ENCODE peak calls at places on chromosomes 3 and 15, in nine cellular contexts. N is lower lobe of right lung, V is heart right ventricle, P is HCT116, I is colonic mucosa, Z is foreskin keratinocyte, A is stomach, R is iPS DF 6.9, E is GM23248. F is an unnamed sample.
A peak's percentile ranks its signal among the peaks of the same experiment; 100 is the strongest.

GRCh38 chr15:69665641-69666091 is 213.0 kb downstream of the RPLP1 start:
- DNase-seq in P (no peak), A (no peak), V (no peak), Z (no peak), I (no peak), E (no peak), R (no peak), N (no peak), F (no peak)

GRCh38 chr3:79473993-79474392 is 293.8 kb downstream of the ROBO1 start:
- DNase-seq in E (peak; percentile 32), P (no peak), A (no peak), Z (peak; percentile 77), R (no peak), N (no peak), I (no peak), V (no peak), F (no peak)

GRCh38 chr3:134381836-134382442 is 7.7 kb upstream of the AMOTL2 start:
- DNase-seq in V (no peak), R (no peak), N (peak; percentile 89), Z (peak; percentile 98), E (peak; percentile 20), P (no peak), A (peak; percentile 97), I (peak; percentile 93), F (no peak)

GRCh38 chr15:39642011-39642640 is 61.2 kb downstream of the THBS1 start:
- DNase-seq in I (no peak), Z (peak; percentile 95), P (no peak), N (no peak), E (peak; percentile 76), R (no peak), V (no peak), A (no peak), F (no peak)

GRCh38 chr3:178525180-178525704 is 11.0 kb upstream of the KCNMB2 start:
- DNase-seq in E (no peak), Z (no peak), I (no peak), N (no peak), V (no peak), R (no peak), P (no peak), A (no peak), F (no peak)

GRCh38 chr3:74643636-74644035 is 29.2 kb upstream of the CNTN3 start:
- DNase-seq in E (peak; percentile 72), N (no peak), R (no peak), Z (no peak), A (peak; percentile 70), V (peak; percentile 70), P (no peak), I (no peak), F (no peak)

GRCh38 chr3:140717915-140718314 is 40.1 kb downstream of the TRIM42 start:
- DNase-seq in V (no peak), E (no peak), A (no peak), R (no peak), N (no peak), Z (no peak), I (no peak), P (no peak), F (no peak)

GRCh38 chr15:68991723-68992122 is 22.8 kb upstream of the NOX5 start:
- DNase-seq in Z (peak; percentile 81), A (peak; percentile 70), E (no peak), N (no peak), I (no peak), R (no peak), V (no peak), P (no peak), F (no peak)

GRCh38 chr3:184325715-184326114 is 11.3 kb downstream of the EIF4G1 start:
- DNase-seq in E (no peak), V (no peak), P (no peak), Z (no peak), I (no peak), R (no peak), A (no peak), N (no peak), F (no peak)

GRCh38 chr3:184321666-184322065 is 7.3 kb downstream of the EIF4G1 start:
- DNase-seq in P (no peak), I (no peak), A (no peak), R (no peak), V (no peak), Z (no peak), N (no peak), E (no peak), F (no peak)

GRCh38 chr3:184323696-184324095 is 9.3 kb downstream of the EIF4G1 start:
- DNase-seq in A (no peak), Z (no peak), P (no peak), V (no peak), E (no peak), I (no peak), N (no peak), R (no peak), F (no peak)

GRCh38 chr3:184325269-184325668 is 10.9 kb downstream of the EIF4G1 start:
- DNase-seq in Z (no peak), A (no peak), P (no peak), N (no peak), E (no peak), I (no peak), R (no peak), V (no peak), F (no peak)

DNA sequence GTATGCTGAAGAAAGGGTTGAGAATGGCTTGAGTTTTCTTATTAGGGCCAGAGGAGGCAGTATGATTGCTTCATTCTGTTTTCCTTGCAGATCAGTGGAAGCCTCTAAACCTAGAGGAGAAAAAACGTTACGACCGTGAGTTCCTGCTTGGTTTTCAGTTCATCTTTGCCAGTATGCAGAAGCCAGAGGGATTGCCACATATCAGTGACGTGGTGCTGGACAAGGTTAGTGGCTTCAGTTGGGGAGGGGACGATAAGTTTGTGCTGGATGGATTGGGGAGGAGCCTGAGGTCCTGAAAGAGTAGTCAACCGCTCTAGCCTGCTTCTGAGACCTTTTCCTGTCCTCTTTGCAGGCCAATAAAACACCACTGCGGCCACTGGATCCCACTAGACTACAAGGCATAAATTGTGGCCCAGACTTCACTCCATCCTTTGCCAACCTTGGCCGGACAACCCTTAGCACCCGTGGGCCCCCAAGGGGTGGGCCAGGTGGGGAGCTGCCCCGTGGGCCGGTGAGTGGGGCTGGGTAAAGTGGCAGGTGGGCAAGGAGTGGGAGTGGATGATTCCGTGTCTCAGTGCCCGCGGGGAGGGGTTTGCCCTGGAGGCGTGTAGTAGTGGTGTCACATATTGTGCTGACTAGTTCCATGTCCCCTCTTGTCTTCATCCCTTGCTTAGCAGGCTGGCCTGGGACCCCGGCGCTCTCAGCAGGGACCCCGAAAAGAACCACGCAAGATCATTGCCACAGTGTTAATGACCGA is 8.5 kb downstream of the EIF4G1 start:
- DNase-seq in A (no peak), V (no peak), E (peak; percentile 79), Z (no peak), P (no peak), N (no peak), I (no peak), R (no peak), F (no peak)
- H3K4me1 ChIP-seq in A (peaks cover 34% of the 10 kb centered on the region), V (peaks cover 57% of the 10 kb centered on the region), E (peaks cover 39% of the 10 kb centered on the region), Z (peaks cover 8% of the 10 kb centered on the region), P (peaks cover 29% of the 10 kb centered on the region), N (peaks cover 43% of the 10 kb centered on the region), I (peaks cover 4% of the 10 kb centered on the region), R (no peaks in the 10 kb centered on the region), F (peaks cover 8% of the 10 kb centered on the region)

GRCh38 chr3:127256138-127256537 is 31.7 kb downstream of the PRR20G start:
- DNase-seq in P (no peak), N (no peak), A (no peak), I (no peak), E (no peak), V (no peak), R (no peak), Z (no peak), F (no peak)

GRCh38 chr3:127256872-127257271 is 31.0 kb downstream of the PRR20G start:
- DNase-seq in I (no peak), V (no peak), P (no peak), E (no peak), A (no peak), R (no peak), N (no peak), Z (no peak), F (no peak)

GRCh38 chr3:127254730-127255129 is 33.1 kb downstream of the PRR20G start:
- DNase-seq in N (no peak), R (no peak), A (no peak), P (peak; percentile 15), E (peak; percentile 18), I (no peak), Z (peak; percentile 67), V (no peak), F (peak; percentile 18)

GRCh38 chr3:127254001-127254400 is 33.8 kb downstream of the PRR20G start:
- DNase-seq in A (no peak), V (no peak), Z (no peak), E (no peak), P (no peak), R (no peak), I (no peak), N (no peak), F (no peak)

DNA sequence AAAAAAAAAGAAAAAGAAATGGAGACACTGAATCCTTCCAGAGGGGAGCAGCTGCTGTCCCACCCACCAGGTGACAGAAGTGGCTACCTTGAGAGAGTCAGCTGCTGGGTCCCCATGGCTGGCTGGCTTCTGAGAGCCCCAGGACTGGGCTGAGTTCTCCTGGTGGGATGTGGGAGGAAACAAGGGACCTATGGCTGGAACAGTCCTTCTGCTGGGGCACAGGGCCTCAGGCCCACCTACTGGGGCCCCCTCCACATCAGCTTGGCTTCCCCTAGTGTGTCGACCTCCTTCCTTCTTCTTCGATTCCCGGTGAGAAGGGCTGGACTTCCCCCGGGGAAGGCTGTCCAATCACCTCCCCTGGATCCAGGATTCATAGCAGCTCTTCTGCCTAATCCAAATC is 32.3 kb downstream of the PRR20G start:
- DNase-seq in R (no peak), Z (no peak), P (no peak), E (no peak), I (no peak), A (no peak), V (no peak), N (no peak), F (no peak)
- H3K4me1 ChIP-seq in R (no peaks in the 10 kb centered on the region), Z (no peaks in the 10 kb centered on the region), P (no peaks in the 10 kb centered on the region), E (no peaks in the 10 kb centered on the region), I (no peaks in the 10 kb centered on the region), A (no peaks in the 10 kb centered on the region), V (no peaks in the 10 kb centered on the region), N (no peaks in the 10 kb centered on the region), F (no peaks in the 10 kb centered on the region)

GRCh38 chr3:10309736-10310135 is 11.2 kb downstream of the SEC13 start:
- DNase-seq in N (no peak), E (no peak), Z (no peak), R (no peak), I (no peak), V (no peak), P (no peak), A (no peak), F (no peak)

GRCh38 chr3:10312391-10312790 is 8.5 kb downstream of the SEC13 start:
- DNase-seq in V (no peak), N (no peak), I (no peak), Z (no peak), A (no peak), P (no peak), R (no peak), E (no peak), F (no peak)

GRCh38 chr3:10311710-10312109 is 9.2 kb downstream of the SEC13 start:
- DNase-seq in I (no peak), Z (no peak), A (no peak), P (no peak), N (no peak), R (no peak), E (no peak), V (no peak), F (no peak)

GRCh38 chr3:10308678-10309077 is 12.2 kb downstream of the SEC13 start:
- DNase-seq in A (no peak), E (no peak), I (no peak), Z (no peak), P (no peak), R (no peak), N (no peak), V (no peak), F (no peak)

DNA sequence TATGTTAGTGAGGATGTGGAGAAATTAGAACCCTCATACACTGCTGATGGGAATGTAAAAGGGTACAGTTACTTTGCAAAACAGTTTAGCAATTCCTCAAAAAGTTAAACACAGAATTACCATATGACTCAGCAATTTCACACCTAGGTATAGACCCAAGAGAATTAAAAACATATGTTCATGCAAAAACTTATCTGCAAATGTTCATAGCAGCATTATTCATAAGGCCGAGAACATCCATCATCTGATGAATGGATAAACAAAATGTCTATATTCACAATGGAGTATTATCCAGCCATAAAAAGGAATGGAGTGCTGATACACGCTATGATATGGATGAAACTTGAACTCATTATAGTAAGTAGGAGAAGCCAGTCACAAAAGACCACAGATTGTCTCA is 10.3 kb downstream of the SEC13 start:
- DNase-seq in Z (no peak), I (no peak), P (no peak), R (no peak), N (no peak), A (no peak), V (no peak), E (peak; percentile 59), F (no peak)
- H3K4me1 ChIP-seq in Z (no peaks in the 10 kb centered on the region), I (no peaks in the 10 kb centered on the region), P (no peaks in the 10 kb centered on the region), R (no peaks in the 10 kb centered on the region), N (peaks cover 11% of the 10 kb centered on the region), A (no peaks in the 10 kb centered on the region), V (peaks cover 5% of the 10 kb centered on the region), E (peaks cover 18% of the 10 kb centered on the region), F (no peaks in the 10 kb centered on the region)

DNA sequence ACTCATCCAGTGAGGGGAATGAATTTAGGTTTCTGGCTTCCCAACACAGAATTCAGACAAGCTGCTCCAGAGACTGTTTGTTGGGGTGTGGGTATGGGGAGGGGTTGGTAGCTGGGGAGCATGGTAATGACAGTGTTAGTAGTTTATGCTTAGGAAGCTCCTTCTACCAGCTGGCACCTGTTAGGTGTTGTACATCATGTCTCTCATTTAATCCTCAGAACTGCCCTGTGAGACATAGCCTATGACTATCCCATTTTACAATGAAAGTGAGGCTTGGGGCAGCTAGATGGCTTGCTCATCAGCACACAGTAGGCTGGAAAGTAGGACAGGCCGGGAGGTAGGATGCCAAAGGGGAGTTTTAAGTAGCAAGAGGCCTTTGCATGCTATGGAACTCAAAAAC is 2.5 kb downstream of the EIF4E3 start:
- DNase-seq in E (no peak), R (no peak), N (no peak), I (no peak), Z (no peak), P (no peak), A (no peak), V (no peak), F (no peak)
- H3K4me1 ChIP-seq in E (peaks cover 5% of the 10 kb centered on the region), R (no peaks in the 10 kb centered on the region), N (peaks cover 13% of the 10 kb centered on the region), I (no peaks in the 10 kb centered on the region), Z (peaks cover 5% of the 10 kb centered on the region), P (peaks cover 12% of the 10 kb centered on the region), A (peaks cover 17% of the 10 kb centered on the region), V (peaks cover 27% of the 10 kb centered on the region), F (no peaks in the 10 kb centered on the region)